ENCODE peak calls at places on chromosomes 12 and 14, in seven cellular contexts. One of them, this sample, is unnamed.

GRCh38 chr12:100474617-100475016 is 951 bp downstream of the NR1H4 start:
- DNase-seq in OCI-LY7: no peak
- DNase-seq in iPS DF 6.9: no peak
- DNase-seq in GM20000: no peak
- DNase-seq in amniotic stem cell: no peak
- DNase-seq in NCI-H1694 treated with DMSO at 0.1 percent for 48 hours: no peak
- DNase-seq in left cardiac atrium: no peak
- DNase-seq in this sample: no peak

GRCh38 chr12:88242161-88242925 is 100.2 kb downstream of the TMTC3 start:
- DNase-seq in iPS DF 6.9: no peak
- DNase-seq in amniotic stem cell: peak
- DNase-seq in OCI-LY7: no peak
- DNase-seq in GM20000: no peak
- DNase-seq in NCI-H1694 treated with DMSO at 0.1 percent for 48 hours: no peak
- DNase-seq in left cardiac atrium: peak
- DNase-seq in this sample: no peak

GRCh38 chr12:47397664-47398281 is 308.1 kb downstream of the RPAP3 start:
- DNase-seq in NCI-H1694 treated with DMSO at 0.1 percent for 48 hours: no peak
- DNase-seq in iPS DF 6.9: no peak
- DNase-seq in left cardiac atrium: no peak
- DNase-seq in amniotic stem cell: peak
- DNase-seq in GM20000: peak
- DNase-seq in OCI-LY7: peak
- DNase-seq in this sample: no peak

GRCh38 chr14:93926873-93927571 is at the start of gene FAM181A:
- DNase-seq in amniotic stem cell: no peak
- DNase-seq in left cardiac atrium: no peak
- DNase-seq in GM20000: no peak
- DNase-seq in OCI-LY7: no peak
- DNase-seq in iPS DF 6.9: no peak
- DNase-seq in NCI-H1694 treated with DMSO at 0.1 percent for 48 hours: no peak
- DNase-seq in this sample: no peak

GRCh38 chr14:51616724-51617409 is 34.8 kb upstream of the FRMD6 start:
- DNase-seq in OCI-LY7: no peak
- DNase-seq in GM20000: no peak
- DNase-seq in NCI-H1694 treated with DMSO at 0.1 percent for 48 hours: no peak
- DNase-seq in iPS DF 6.9: no peak
- DNase-seq in left cardiac atrium: no peak
- DNase-seq in amniotic stem cell: peak
- DNase-seq in this sample: no peak

GRCh38 chr12:3743803-3744202 is 9.1 kb downstream of the CRACR2A start:
- DNase-seq in NCI-H1694 treated with DMSO at 0.1 percent for 48 hours: no peak
- DNase-seq in GM20000: peak
- DNase-seq in iPS DF 6.9: no peak
- DNase-seq in left cardiac atrium: no peak
- DNase-seq in OCI-LY7: no peak
- DNase-seq in amniotic stem cell: no peak
- DNase-seq in this sample: no peak

GRCh38 chr12:42422785-42423184 is 96.8 kb downstream of the PPHLN1 start:
- DNase-seq in amniotic stem cell: no peak
- DNase-seq in GM20000: no peak
- DNase-seq in NCI-H1694 treated with DMSO at 0.1 percent for 48 hours: no peak
- DNase-seq in OCI-LY7: no peak
- DNase-seq in iPS DF 6.9: no peak
- DNase-seq in left cardiac atrium: no peak
- DNase-seq in this sample: no peak

GRCh38 chr14:89428556-89429196 is 11.6 kb upstream of the FOXN3 start:
- DNase-seq in NCI-H1694 treated with DMSO at 0.1 percent for 48 hours: peak
- DNase-seq in left cardiac atrium: peak
- DNase-seq in GM20000: no peak
- DNase-seq in iPS DF 6.9: no peak
- DNase-seq in OCI-LY7: no peak
- DNase-seq in amniotic stem cell: no peak
- DNase-seq in this sample: no peak

GRCh38 chr14:99578541-99579044 is 25.4 kb downstream of the CCDC85C start:
- DNase-seq in GM20000: no peak
- DNase-seq in amniotic stem cell: no peak
- DNase-seq in NCI-H1694 treated with DMSO at 0.1 percent for 48 hours: no peak
- DNase-seq in OCI-LY7: no peak
- DNase-seq in left cardiac atrium: no peak
- DNase-seq in iPS DF 6.9: no peak
- DNase-seq in this sample: no peak

GRCh38 chr14:81193924-81194633 is 26.7 kb downstream of the GTF2A1 start:
- DNase-seq in left cardiac atrium: no peak
- DNase-seq in amniotic stem cell: no peak
- DNase-seq in GM20000: no peak
- DNase-seq in iPS DF 6.9: no peak
- DNase-seq in NCI-H1694 treated with DMSO at 0.1 percent for 48 hours: no peak
- DNase-seq in OCI-LY7: no peak
- DNase-seq in this sample: no peak

GRCh38 chr12:4477133-4477532 is 31.5 kb upstream of the FGF6 start:
- DNase-seq in OCI-LY7: no peak
- DNase-seq in GM20000: no peak
- DNase-seq in iPS DF 6.9: no peak
- DNase-seq in NCI-H1694 treated with DMSO at 0.1 percent for 48 hours: no peak
- DNase-seq in amniotic stem cell: no peak
- DNase-seq in left cardiac atrium: no peak
- DNase-seq in this sample: no peak

GRCh38 chr14:79016828-79017505 is 846.8 kb downstream of the NRXN3 start:
- DNase-seq in NCI-H1694 treated with DMSO at 0.1 percent for 48 hours: peak
- DNase-seq in GM20000: no peak
- DNase-seq in iPS DF 6.9: no peak
- DNase-seq in amniotic stem cell: no peak
- DNase-seq in left cardiac atrium: no peak
- DNase-seq in OCI-LY7: no peak
- DNase-seq in this sample: no peak

GRCh38 chr12:63403256-63403655 is 252.3 kb upstream of the AVPR1A start:
- DNase-seq in left cardiac atrium: no peak
- DNase-seq in OCI-LY7: no peak
- DNase-seq in iPS DF 6.9: no peak
- DNase-seq in amniotic stem cell: no peak
- DNase-seq in GM20000: no peak
- DNase-seq in NCI-H1694 treated with DMSO at 0.1 percent for 48 hours: no peak
- DNase-seq in this sample: no peak

GRCh38 chr14:101072070-101072469 is 168.5 kb upstream of the RTL1 start:
- DNase-seq in iPS DF 6.9: no peak
- DNase-seq in amniotic stem cell: no peak
- DNase-seq in left cardiac atrium: no peak
- DNase-seq in OCI-LY7: no peak
- DNase-seq in GM20000: no peak
- DNase-seq in NCI-H1694 treated with DMSO at 0.1 percent for 48 hours: no peak
- DNase-seq in this sample: no peak

GRCh38 chr12:26028953-26029740 is 70.7 kb downstream of the RASSF8 start:
- DNase-seq in GM20000: peak
- DNase-seq in iPS DF 6.9: no peak
- DNase-seq in OCI-LY7: peak
- DNase-seq in NCI-H1694 treated with DMSO at 0.1 percent for 48 hours: peak
- DNase-seq in left cardiac atrium: no peak
- DNase-seq in amniotic stem cell: peak
- DNase-seq in this sample: no peak

GRCh38 chr12:52582971-52583456 is 9.4 kb upstream of the KRT74 start:
- DNase-seq in OCI-LY7: peak
- DNase-seq in NCI-H1694 treated with DMSO at 0.1 percent for 48 hours: peak
- DNase-seq in amniotic stem cell: peak
- DNase-seq in iPS DF 6.9: peak
- DNase-seq in GM20000: peak
- DNase-seq in left cardiac atrium: peak
- DNase-seq in this sample: peak

GRCh38 chr14:23544511-23545447 is 6.8 kb downstream of the ZFHX2 start:
- DNase-seq in NCI-H1694 treated with DMSO at 0.1 percent for 48 hours: no peak
- DNase-seq in amniotic stem cell: no peak
- DNase-seq in OCI-LY7: no peak
- DNase-seq in left cardiac atrium: peak
- DNase-seq in GM20000: no peak
- DNase-seq in iPS DF 6.9: no peak
- DNase-seq in this sample: no peak

GRCh38 chr12:53709671-53710070 is 17.6 kb downstream of the CALCOCO1 start:
- DNase-seq in left cardiac atrium: no peak
- DNase-seq in OCI-LY7: no peak
- DNase-seq in amniotic stem cell: no peak
- DNase-seq in NCI-H1694 treated with DMSO at 0.1 percent for 48 hours: no peak
- DNase-seq in iPS DF 6.9: no peak
- DNase-seq in GM20000: no peak
- DNase-seq in this sample: no peak

GRCh38 chr14:51490205-51490604 is 161.5 kb upstream of the FRMD6 start:
- DNase-seq in iPS DF 6.9: no peak
- DNase-seq in amniotic stem cell: no peak
- DNase-seq in OCI-LY7: no peak
- DNase-seq in NCI-H1694 treated with DMSO at 0.1 percent for 48 hours: no peak
- DNase-seq in GM20000: no peak
- DNase-seq in left cardiac atrium: no peak
- DNase-seq in this sample: no peak

GRCh38 chr12:52918784-52919183 is 13.9 kb upstream of the KRT8 start:
- DNase-seq in amniotic stem cell: no peak
- DNase-seq in iPS DF 6.9: no peak
- DNase-seq in OCI-LY7: no peak
- DNase-seq in left cardiac atrium: no peak
- DNase-seq in GM20000: no peak
- DNase-seq in NCI-H1694 treated with DMSO at 0.1 percent for 48 hours: no peak
- DNase-seq in this sample: no peak

GRCh38 chr14:93089501-93090269 is 26.0 kb downstream of the ITPK1 start:
- DNase-seq in OCI-LY7: no peak
- DNase-seq in NCI-H1694 treated with DMSO at 0.1 percent for 48 hours: no peak
- DNase-seq in iPS DF 6.9: no peak
- DNase-seq in left cardiac atrium: no peak
- DNase-seq in GM20000: no peak
- DNase-seq in amniotic stem cell: no peak
- DNase-seq in this sample: no peak

GRCh38 chr14:65096323-65097089 is 5.8 kb downstream of the MAX start:
- DNase-seq in left cardiac atrium: no peak
- DNase-seq in NCI-H1694 treated with DMSO at 0.1 percent for 48 hours: no peak
- DNase-seq in amniotic stem cell: no peak
- DNase-seq in GM20000: no peak
- DNase-seq in iPS DF 6.9: no peak
- DNase-seq in OCI-LY7: no peak
- DNase-seq in this sample: no peak

GRCh38 chr12:104516821-104517220 is 60.1 kb downstream of the CHST11 start:
- DNase-seq in iPS DF 6.9: no peak
- DNase-seq in OCI-LY7: no peak
- DNase-seq in amniotic stem cell: no peak
- DNase-seq in NCI-H1694 treated with DMSO at 0.1 percent for 48 hours: no peak
- DNase-seq in left cardiac atrium: no peak
- DNase-seq in GM20000: no peak
- DNase-seq in this sample: no peak

GRCh38 chr12:131273291-131273845 is 319.7 kb downstream of the ADGRD1 start:
- DNase-seq in NCI-H1694 treated with DMSO at 0.1 percent for 48 hours: no peak
- DNase-seq in iPS DF 6.9: no peak
- DNase-seq in GM20000: no peak
- DNase-seq in amniotic stem cell: no peak
- DNase-seq in left cardiac atrium: no peak
- DNase-seq in OCI-LY7: no peak
- DNase-seq in this sample: no peak

GRCh38 chr12:69524755-69525509 is 54.7 kb downstream of the FRS2 start:
- DNase-seq in GM20000: no peak
- DNase-seq in iPS DF 6.9: no peak
- DNase-seq in OCI-LY7: no peak
- DNase-seq in amniotic stem cell: no peak
- DNase-seq in NCI-H1694 treated with DMSO at 0.1 percent for 48 hours: no peak
- DNase-seq in left cardiac atrium: no peak
- DNase-seq in this sample: no peak

GRCh38 chr14:53925201-53925766 is 31.3 kb downstream of the BMP4 start:
- DNase-seq in iPS DF 6.9: no peak
- DNase-seq in GM20000: no peak
- DNase-seq in OCI-LY7: no peak
- DNase-seq in left cardiac atrium: no peak
- DNase-seq in amniotic stem cell: no peak
- DNase-seq in NCI-H1694 treated with DMSO at 0.1 percent for 48 hours: no peak
- DNase-seq in this sample: no peak

GRCh38 chr14:74249433-74250375 is 10.5 kb downstream of the VSX2 start:
- DNase-seq in GM20000: no peak
- DNase-seq in amniotic stem cell: no peak
- DNase-seq in iPS DF 6.9: no peak
- DNase-seq in NCI-H1694 treated with DMSO at 0.1 percent for 48 hours: no peak
- DNase-seq in left cardiac atrium: no peak
- DNase-seq in OCI-LY7: no peak
- DNase-seq in this sample: no peak

GRCh38 chr12:115394498-115395220 is 710.7 kb upstream of the TBX3 start:
- DNase-seq in NCI-H1694 treated with DMSO at 0.1 percent for 48 hours: no peak
- DNase-seq in GM20000: no peak
- DNase-seq in amniotic stem cell: no peak
- DNase-seq in iPS DF 6.9: no peak
- DNase-seq in OCI-LY7: no peak
- DNase-seq in left cardiac atrium: no peak
- DNase-seq in this sample: no peak

GRCh38 chr14:75456069-75457023 is 28.5 kb downstream of the JDP2 start:
- DNase-seq in GM20000: no peak
- DNase-seq in iPS DF 6.9: no peak
- DNase-seq in left cardiac atrium: no peak
- DNase-seq in OCI-LY7: no peak
- DNase-seq in amniotic stem cell: no peak
- DNase-seq in NCI-H1694 treated with DMSO at 0.1 percent for 48 hours: no peak
- DNase-seq in this sample: no peak

GRCh38 chr12:109833307-109834189 is at the start of gene TRPV4:
- DNase-seq in left cardiac atrium: peak
- DNase-seq in OCI-LY7: no peak
- DNase-seq in NCI-H1694 treated with DMSO at 0.1 percent for 48 hours: no peak
- DNase-seq in iPS DF 6.9: no peak
- DNase-seq in GM20000: no peak
- DNase-seq in amniotic stem cell: no peak
- DNase-seq in this sample: peak

GRCh38 chr12:49548822-49549648 is 10.2 kb downstream of the KCNH3 start:
- DNase-seq in iPS DF 6.9: no peak
- DNase-seq in amniotic stem cell: no peak
- DNase-seq in NCI-H1694 treated with DMSO at 0.1 percent for 48 hours: no peak
- DNase-seq in GM20000: peak
- DNase-seq in left cardiac atrium: peak
- DNase-seq in OCI-LY7: no peak
- DNase-seq in this sample: peak

GRCh38 chr14:88706425-88706824 is 86.3 kb downstream of the EML5 start:
- DNase-seq in iPS DF 6.9: no peak
- DNase-seq in left cardiac atrium: no peak
- DNase-seq in OCI-LY7: no peak
- DNase-seq in NCI-H1694 treated with DMSO at 0.1 percent for 48 hours: no peak
- DNase-seq in GM20000: no peak
- DNase-seq in amniotic stem cell: no peak
- DNase-seq in this sample: no peak

GRCh38 chr12:75322464-75322863 is 7.7 kb downstream of the CAPS2 start:
- DNase-seq in NCI-H1694 treated with DMSO at 0.1 percent for 48 hours: no peak
- DNase-seq in OCI-LY7: no peak
- DNase-seq in amniotic stem cell: peak
- DNase-seq in left cardiac atrium: no peak
- DNase-seq in iPS DF 6.9: no peak
- DNase-seq in GM20000: no peak
- DNase-seq in this sample: no peak

GRCh38 chr12:22700126-22700525 is 75.2 kb downstream of the ETNK1 start:
- DNase-seq in left cardiac atrium: no peak
- DNase-seq in OCI-LY7: no peak
- DNase-seq in iPS DF 6.9: no peak
- DNase-seq in amniotic stem cell: no peak
- DNase-seq in NCI-H1694 treated with DMSO at 0.1 percent for 48 hours: no peak
- DNase-seq in GM20000: no peak
- DNase-seq in this sample: no peak

GRCh38 chr12:18576104-18576622 is 161.6 kb downstream of the PLCZ1 start:
- DNase-seq in amniotic stem cell: no peak
- DNase-seq in NCI-H1694 treated with DMSO at 0.1 percent for 48 hours: no peak
- DNase-seq in left cardiac atrium: no peak
- DNase-seq in iPS DF 6.9: no peak
- DNase-seq in OCI-LY7: no peak
- DNase-seq in GM20000: no peak
- DNase-seq in this sample: no peak

GRCh38 chr14:99181804-99182520 is 90.0 kb downstream of the BCL11B start:
- DNase-seq in OCI-LY7: no peak
- DNase-seq in GM20000: no peak
- DNase-seq in left cardiac atrium: no peak
- DNase-seq in NCI-H1694 treated with DMSO at 0.1 percent for 48 hours: no peak
- DNase-seq in amniotic stem cell: no peak
- DNase-seq in iPS DF 6.9: no peak
- DNase-seq in this sample: no peak

GRCh38 chr14:97177635-97178034 is 380.5 kb downstream of the VRK1 start:
- DNase-seq in left cardiac atrium: no peak
- DNase-seq in iPS DF 6.9: no peak
- DNase-seq in OCI-LY7: no peak
- DNase-seq in GM20000: no peak
- DNase-seq in NCI-H1694 treated with DMSO at 0.1 percent for 48 hours: no peak
- DNase-seq in amniotic stem cell: no peak
- DNase-seq in this sample: no peak

GRCh38 chr14:31228533-31228932 is 20.9 kb upstream of the HECTD1 start:
- DNase-seq in amniotic stem cell: no peak
- DNase-seq in left cardiac atrium: no peak
- DNase-seq in GM20000: no peak
- DNase-seq in OCI-LY7: no peak
- DNase-seq in NCI-H1694 treated with DMSO at 0.1 percent for 48 hours: no peak
- DNase-seq in iPS DF 6.9: no peak
- DNase-seq in this sample: no peak